ENCODE peak calls at places on chromosome 5, in seven cellular contexts. P, L, J, W, F, Z and K are unnamed samples.

GRCh38 chr5:157998021-157998504 is 139.1 kb upstream of the CLINT1 start:
- DNase-seq in J (no peak), P (no peak), F (no peak), L (no peak), W (no peak), Z (no peak), K (peak; percentile 2)

GRCh38 chr5:108515706-108516105 is 133.8 kb upstream of the FBXL17 start:
- DNase-seq in W (no peak), L (no peak), F (no peak), P (no peak), Z (no peak), J (no peak), K (no peak)

GRCh38 chr5:31921852-31922305 is 252.2 kb downstream of the GOLPH3 start:
- DNase-seq in L (no peak), J (no peak), Z (no peak), P (peak; percentile 45), F (no peak), W (no peak), K (no peak)

GRCh38 chr5:62143268-62144229 is 162.5 kb upstream of the KIF2A start:
- DNase-seq in W (no peak), P (peak; percentile 1), J (peak; percentile 25), Z (no peak), L (no peak), F (peak; percentile 9), K (peak; percentile 41)

GRCh38 chr5:157541452-157542118 is 34.0 kb downstream of the ADAM19 start:
- DNase-seq in L (no peak), Z (no peak), J (no peak), F (no peak), W (no peak), P (no peak), K (no peak)

GRCh38 chr5:180080670-180081280 is 9.2 kb upstream of the RNF130 start:
- DNase-seq in P (no peak), W (peak; percentile 10), J (no peak), L (no peak), F (no peak), Z (peak; percentile 64), K (no peak)

GRCh38 chr5:113181853-113182490 is 205.4 kb downstream of the DCP2 start:
- DNase-seq in P (no peak), Z (no peak), J (no peak), W (no peak), L (no peak), F (no peak), K (no peak)

GRCh38 chr5:145912019-145912418 is 24.4 kb upstream of the SH3RF2 start:
- DNase-seq in J (no peak), L (peak; percentile 57), P (no peak), W (no peak), F (no peak), Z (no peak), K (no peak)

GRCh38 chr5:32001722-32002121 is 172.4 kb downstream of the GOLPH3 start:
- DNase-seq in L (no peak), P (no peak), Z (no peak), W (no peak), J (no peak), F (no peak), K (no peak)

GRCh38 chr5:147148715-147149114 is 86.1 kb upstream of the STK32A start:
- DNase-seq in L (no peak), J (no peak), P (no peak), F (no peak), Z (no peak), W (no peak), K (no peak)

GRCh38 chr5:135193213-135194125 is 159.4 kb upstream of the PITX1 start:
- DNase-seq in F (no peak), Z (no peak), P (peak; percentile 60), L (no peak), J (no peak), W (no peak), K (no peak)

GRCh38 chr5:318931-319601 is 2.4 kb upstream of the AHRR start:
- DNase-seq in F (no peak), Z (no peak), W (no peak), J (no peak), P (no peak), L (no peak), K (no peak)

GRCh38 chr5:157312492-157312891 is 46.6 kb downstream of the CYFIP2 start:
- DNase-seq in J (peak; percentile 45), L (peak; percentile 60), Z (peak; percentile 45), F (peak; percentile 21), P (peak; percentile 62), W (peak; percentile 36), K (peak; percentile 71)

GRCh38 chr5:16659536-16659935 is 42.7 kb upstream of the RETREG1 start:
- DNase-seq in F (no peak), P (no peak), J (no peak), W (no peak), Z (no peak), L (no peak), K (no peak)

GRCh38 chr5:142520885-142521284 is 165.0 kb downstream of the FGF1 start:
- DNase-seq in J (no peak), L (no peak), Z (no peak), F (no peak), P (peak; percentile 21), W (no peak), K (no peak)

GRCh38 chr5:89065919-89066318 is 182.9 kb upstream of the MEF2C start:
- DNase-seq in J (no peak), F (no peak), P (no peak), W (no peak), Z (no peak), L (no peak), K (no peak)

GRCh38 chr5:179733764-179734126 is 1.1 kb downstream of the MAML1 start:
- DNase-seq in P (peak; percentile 16), Z (no peak), F (no peak), J (no peak), W (no peak), L (no peak), K (no peak)

GRCh38 chr5:77239126-77239741 is 28.8 kb downstream of the PDE8B start:
- DNase-seq in J (no peak), L (no peak), P (peak; percentile 22), Z (no peak), F (no peak), W (no peak), K (peak; percentile 72)

GRCh38 chr5:43078956-43079355 is 38.8 kb upstream of the ANXA2R start:
- DNase-seq in W (no peak), J (no peak), F (no peak), Z (no peak), L (no peak), P (peak; percentile 80), K (no peak)

GRCh38 chr5:43017438-43017820 is 22.7 kb downstream of the ANXA2R start:
- DNase-seq in F (no peak), W (no peak), J (peak; percentile 39), L (no peak), Z (peak; percentile 48), P (no peak), K (peak; percentile 65)

GRCh38 chr5:132421442-132421841 is 51.9 kb downstream of the SLC22A5 start:
- DNase-seq in L (no peak), Z (no peak), J (no peak), P (no peak), W (no peak), F (no peak), K (no peak)

GRCh38 chr5:66896207-66896606 is 300.0 kb downstream of the MAST4 start:
- DNase-seq in L (no peak), Z (no peak), F (no peak), P (no peak), J (no peak), W (no peak), K (no peak)

GRCh38 chr5:32542216-32543059 is 42.9 kb upstream of the SUB1 start:
- DNase-seq in J (no peak), F (no peak), L (no peak), W (no peak), P (peak; percentile 48), Z (no peak), K (peak; percentile 15)

GRCh38 chr5:111968459-111968858 is 211.5 kb upstream of the NREP start:
- DNase-seq in J (no peak), Z (no peak), F (no peak), L (no peak), P (peak; percentile 5), W (no peak), K (no peak)

GRCh38 chr5:1209896-1210776 is 8.7 kb downstream of the SLC6A19 start:
- DNase-seq in W (no peak), J (no peak), P (no peak), L (no peak), Z (no peak), F (no peak), K (no peak)

GRCh38 chr5:16628376-16628775 is 11.6 kb upstream of the RETREG1 start:
- DNase-seq in F (no peak), Z (no peak), L (no peak), P (no peak), J (no peak), W (no peak), K (no peak)

GRCh38 chr5:143601917-143602333 is 198.4 kb upstream of the NR3C1 start:
- DNase-seq in P (no peak), W (no peak), J (no peak), L (no peak), Z (no peak), F (no peak), K (no peak)

GRCh38 chr5:65695896-65696295 is 26.0 kb downstream of the SGTB start:
- DNase-seq in L (no peak), J (peak; percentile 3), P (no peak), W (no peak), F (no peak), Z (no peak), K (no peak)

GRCh38 chr5:59264641-59265245 is 628.8 kb downstream of the PDE4D start:
- DNase-seq in F (no peak), L (no peak), Z (no peak), P (no peak), J (peak; percentile 44), W (no peak), K (no peak)

GRCh38 chr5:96597441-96598020 is 64.6 kb upstream of the CAST start:
- DNase-seq in W (no peak), F (no peak), L (no peak), P (peak; percentile 12), Z (no peak), J (no peak), K (peak; percentile 24)

GRCh38 chr5:120151181-120151580 is 312.9 kb upstream of the PRR16 start:
- DNase-seq in J (no peak), L (no peak), W (no peak), Z (no peak), F (no peak), P (no peak), K (no peak)

GRCh38 chr5:58105836-58106235 is 354.1 kb downstream of the PLK2 start:
- DNase-seq in F (no peak), J (no peak), P (no peak), Z (no peak), L (no peak), W (no peak), K (no peak)

GRCh38 chr5:125199968-125200841 is 453.8 kb upstream of the ZNF608 start:
- DNase-seq in J (peak; percentile 35), L (no peak), W (no peak), F (no peak), Z (no peak), P (no peak), K (peak; percentile 10)

GRCh38 chr5:143205386-143205785 is 198.1 kb downstream of the NR3C1 start:
- DNase-seq in J (no peak), P (peak; percentile 93), F (peak; percentile 17), Z (no peak), L (no peak), W (no peak), K (peak; percentile 84)

GRCh38 chr5:9852686-9853085 is 222.5 kb upstream of the TAS2R1 start:
- DNase-seq in F (no peak), L (no peak), P (peak; percentile 65), Z (no peak), W (no peak), J (no peak), K (no peak)

GRCh38 chr5:135242021-135242480 is 157.0 kb downstream of the MACROH2A1 start:
- DNase-seq in J (peak; percentile 0), W (no peak), L (peak; percentile 27), F (no peak), Z (no peak), P (peak; percentile 71), K (no peak)

GRCh38 chr5:146073239-146073900 is 32.0 kb downstream of the PLAC8L1 start:
- DNase-seq in W (no peak), J (peak; percentile 47), Z (no peak), P (no peak), F (no peak), L (no peak), K (no peak)

GRCh38 chr5:141508808-141509611 is 20.1 kb downstream of the PCDHGC5 start:
- DNase-seq in Z (no peak), P (peak; percentile 95), F (peak; percentile 83), W (no peak), J (peak; percentile 78), L (no peak), K (peak; percentile 83)